ENCODE peak calls at places on chromosomes 13 and 19, in four cellular contexts. O, Y, A and F are unnamed samples.

GRCh38 chr19:37077615-37077928 is 661 bp upstream of the ZNF420 start:
- DNase-seq in O (no peak), Y (no peak), A (no peak), F (no peak)

GRCh38 chr19:45919678-45920077 is 5.1 kb upstream of the NANOS2 start:
- DNase-seq in O (no peak), Y (no peak), A (no peak), F (no peak)

GRCh38 chr13:77388944-77389616 is 62.2 kb upstream of the MYCBP2 start:
- DNase-seq in O (no peak), Y (no peak), A (no peak), F (no peak)

GRCh38 chr19:9875796-9876195 is 40.7 kb downstream of the PIN1 start:
- DNase-seq in O (no peak), Y (no peak), A (no peak), F (no peak)

GRCh38 chr13:66312312-66313087 is 917.6 kb downstream of the PCDH9 start:
- DNase-seq in O (no peak), Y (peak), A (no peak), F (no peak)

GRCh38 chr19:4414800-4415251 is 12.4 kb downstream of the CHAF1A start:
- DNase-seq in O (no peak), Y (no peak), A (no peak), F (no peak)

GRCh38 chr19:47406711-47407416 is 12.5 kb downstream of the MEIS3 start:
- DNase-seq in O (no peak), Y (peak), A (no peak), F (no peak)

GRCh38 chr13:27039171-27039701 is 132.4 kb downstream of the USP12 start:
- DNase-seq in O (no peak), Y (no peak), A (no peak), F (no peak)

GRCh38 chr19:34172661-34173144 is 399 bp downstream of the LSM14A start:
- DNase-seq in O (no peak), Y (peak), A (peak), F (peak)

GRCh38 chr13:109226631-109227030 is 559.8 kb downstream of the IRS2 start:
- DNase-seq in O (no peak), Y (no peak), A (no peak), F (no peak)

GRCh38 chr19:23718802-23719201 is 31.8 kb upstream of the ZNF675 start:
- DNase-seq in O (no peak), Y (no peak), A (no peak), F (no peak)

GRCh38 chr13:98220188-98220765 is 43.2 kb upstream of the RNF113B start:
- DNase-seq in O (no peak), Y (no peak), A (no peak), F (no peak)